ENCODE peak calls at places on chromosomes 3 and 15, in eight cellular contexts. M is PC-3, F is OCI-LY7, J is HCT116, N is SK-N-SH, U is GM23338, O is MM.1S, A is neural progenitor cell. Y is an unnamed sample.

GRCh38 chr3:125051715-125052581 is 3.8 kb downstream of the HEG1 start:
- DNase-seq in A (peak; percentile 66), N (no peak), M (peak; percentile 68), J (no peak), F (peak; percentile 19), O (no peak), U (peak; percentile 68), Y (no peak)

GRCh38 chr15:40029979-40030893 is 8.7 kb downstream of the SRP14 start:
- DNase-seq in A (peak; percentile 71), O (peak; percentile 29), F (no peak), M (peak; percentile 49), J (no peak), U (peak; percentile 83), N (no peak), Y (peak; percentile 64)

GRCh38 chr3:184710870-184711365 is 946 bp downstream of the MAGEF1 start:
- DNase-seq in N (no peak), A (no peak), J (no peak), F (peak; percentile 74), M (no peak), O (peak; percentile 67), U (no peak), Y (no peak)

GRCh38 chr3:177807150-177807875 is 610.0 kb upstream of the TBL1XR1 start:
- DNase-seq in A (no peak), J (no peak), O (no peak), U (no peak), N (no peak), M (no peak), F (no peak), Y (no peak)

GRCh38 chr3:10357592-10358308 is 36.8 kb upstream of the SEC13 start:
- DNase-seq in M (peak; percentile 56), F (peak; percentile 80), N (no peak), O (no peak), A (no peak), J (no peak), U (no peak), Y (peak; percentile 49)

GRCh38 chr15:60369696-60370095 is 28.1 kb downstream of the ANXA2 start:
- DNase-seq in M (no peak), A (no peak), U (no peak), O (no peak), F (no peak), N (no peak), J (no peak), Y (no peak)

GRCh38 chr3:23567917-23568316 is 237.8 kb upstream of the UBE2E1 start:
- DNase-seq in A (no peak), N (no peak), U (no peak), J (peak; percentile 36), M (peak; percentile 96), O (peak; percentile 8), F (no peak), Y (no peak)

GRCh38 chr3:109994853-109995252 is 657.5 kb upstream of the DPPA4 start:
- DNase-seq in M (peak; percentile 35), F (no peak), J (peak; percentile 23), A (no peak), U (no peak), N (no peak), O (no peak), Y (no peak)

GRCh38 chr3:79766474-79767193 is 1.2 kb downstream of the ROBO1 start:
- DNase-seq in O (no peak), M (no peak), J (no peak), F (no peak), U (peak; percentile 33), N (peak; percentile 73), A (peak; percentile 47), Y (peak; percentile 28)

GRCh38 chr3:54572197-54572895 is 355.5 kb downstream of the LRTM1 start:
- DNase-seq in U (no peak), A (no peak), N (no peak), M (no peak), J (no peak), F (no peak), O (no peak), Y (no peak)

GRCh38 chr3:61932499-61932898 is 371.1 kb downstream of the PTPRG start:
- DNase-seq in M (no peak), N (no peak), U (no peak), O (no peak), F (no peak), J (no peak), A (no peak), Y (no peak)

GRCh38 chr15:41847206-41847605 is 8.6 kb downstream of the PLA2G4B start:
- DNase-seq in J (no peak), N (no peak), F (no peak), M (no peak), A (no peak), O (no peak), U (no peak), Y (no peak)

GRCh38 chr15:90249123-90249863 is at the start of gene TTLL13:
- DNase-seq in U (peak; percentile 97), N (peak; percentile 96), O (peak; percentile 73), J (peak; percentile 56), A (peak; percentile 97), F (peak; percentile 65), M (peak; percentile 75), Y (peak; percentile 96)

GRCh38 chr15:100330629-100331215 is 11.1 kb downstream of the ADAMTS17 start:
- DNase-seq in M (no peak), J (no peak), F (peak; percentile 56), N (no peak), A (no peak), U (no peak), O (no peak), Y (no peak)

GRCh38 chr15:65653341-65653740 is 31.6 kb downstream of the SLC24A1 start:
- DNase-seq in F (no peak), M (peak; percentile 30), O (no peak), A (no peak), N (no peak), J (no peak), U (no peak), Y (no peak)

GRCh38 chr15:93422476-93422875 is 333.5 kb upstream of the RGMA start:
- DNase-seq in N (no peak), M (no peak), F (no peak), J (no peak), U (no peak), O (no peak), A (no peak), Y (no peak)

GRCh38 chr15:93432474-93432873 is 343.5 kb upstream of the RGMA start:
- DNase-seq in F (no peak), J (no peak), O (no peak), M (no peak), N (no peak), U (no peak), A (no peak), Y (no peak)

GRCh38 chr15:93428807-93429351 is 339.9 kb upstream of the RGMA start:
- DNase-seq in O (no peak), A (no peak), J (no peak), M (no peak), F (no peak), N (no peak), U (no peak), Y (no peak)

GRCh38 chr15:93424131-93424530 is 335.1 kb upstream of the RGMA start:
- DNase-seq in A (no peak), J (no peak), O (no peak), M (no peak), U (no peak), N (no peak), F (no peak), Y (no peak)

DNA sequence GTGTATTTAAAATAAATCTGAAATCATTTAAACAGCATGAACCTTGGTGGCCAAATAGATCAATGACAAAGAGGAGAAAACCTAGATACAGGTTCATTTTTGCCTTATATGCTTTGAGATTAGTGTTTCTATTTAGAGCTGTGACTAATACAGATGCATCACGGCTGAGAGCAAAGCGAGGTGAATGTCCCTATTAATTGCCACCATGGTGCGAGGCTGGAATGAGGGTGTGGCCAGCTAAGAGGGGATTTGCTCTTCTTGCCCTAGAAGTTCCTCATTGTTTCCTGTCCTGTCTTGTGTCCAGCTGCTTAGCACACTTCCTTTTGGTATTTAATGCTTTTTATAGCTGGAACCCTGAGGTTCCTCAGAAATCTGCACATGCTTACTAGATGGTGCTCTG is 339.1 kb upstream of the RGMA start:
- DNase-seq in M (no peak), N (no peak), U (no peak), F (no peak), A (peak; percentile 47), O (no peak), J (peak; percentile 19), Y (peak; percentile 44)
- TF ChIP-seq EZH2phosphoT487 in M (no peak), N (no peak), U (no peak), F (no peak), A (no peak), O (no peak), J (no peak), Y (no peak)

GRCh38 chr15:33191641-33192040 is 2.9 kb downstream of the FMN1 start:
- DNase-seq in O (no peak), F (no peak), U (no peak), N (no peak), J (no peak), A (no peak), M (no peak), Y (no peak)

GRCh38 chr15:33194237-33194636 is 277 bp downstream of the FMN1 start:
- DNase-seq in F (no peak), N (peak; percentile 55), O (no peak), U (peak; percentile 35), M (no peak), J (no peak), A (peak; percentile 57), Y (no peak)

GRCh38 chr15:33188159-33188558 is 6.4 kb downstream of the FMN1 start:
- DNase-seq in M (no peak), A (no peak), F (peak; percentile 20), O (no peak), N (no peak), J (no peak), U (no peak), Y (no peak)

GRCh38 chr15:33188654-33189257 is 5.8 kb downstream of the FMN1 start:
- DNase-seq in A (no peak), U (no peak), F (peak; percentile 81), M (no peak), N (no peak), O (peak; percentile 35), J (no peak), Y (no peak)

DNA sequence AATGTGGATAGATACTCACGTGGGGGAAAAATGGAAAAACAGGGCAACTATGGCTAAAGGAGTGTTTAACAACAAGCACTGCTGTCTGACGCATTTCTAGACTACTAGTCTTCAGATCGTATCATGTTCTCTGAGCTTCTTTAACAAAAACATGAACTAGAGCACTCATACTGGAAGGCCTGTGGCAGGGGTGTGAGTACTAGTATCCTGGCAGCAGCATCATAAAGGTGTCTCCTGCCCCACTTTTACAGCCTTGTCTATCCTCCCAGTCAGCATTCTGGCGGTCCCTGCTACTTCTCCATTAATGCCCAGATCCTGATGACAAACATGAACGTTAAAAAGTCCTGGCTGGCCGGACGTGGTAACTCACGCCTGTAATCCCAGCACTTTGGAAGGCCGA is 4.0 kb downstream of the FMN1 start:
- DNase-seq in M (no peak), U (no peak), J (no peak), A (no peak), F (no peak), N (no peak), O (no peak), Y (no peak)
- H3K4me1 ChIP-seq in M (no peaks in the 10 kb centered on the region), U (peaks cover 8% of the 10 kb centered on the region), J (peaks cover 11% of the 10 kb centered on the region), A (peaks cover 22% of the 10 kb centered on the region), F (peaks cover 58% of the 10 kb centered on the region), N (no peaks in the 10 kb centered on the region), O (peaks cover 15% of the 10 kb centered on the region), Y (no peaks in the 10 kb centered on the region)

GRCh38 chr3:37571269-37571668 is 290.4 kb upstream of the CTDSPL start:
- DNase-seq in U (no peak), J (no peak), F (no peak), A (no peak), N (no peak), O (no peak), M (no peak), Y (no peak)
- TF ChIP-seq CTCF in U (no peak), J (peak; percentile 13), F (peak; percentile 13), A (no peak), N (no peak), O (no peak), M (no peak), Y (no peak)

GRCh38 chr3:134381836-134382442 is 7.7 kb upstream of the AMOTL2 start:
- DNase-seq in N (no peak), U (peak; percentile 79), A (no peak), O (no peak), M (peak; percentile 95), F (no peak), J (no peak), Y (no peak)
- TF ChIP-seq EZH2phosphoT487 in N (no peak), U (no peak), A (no peak), O (no peak), M (no peak), F (no peak), J (no peak), Y (no peak)

Y was measured in hepatocyte.